ENCODE peak calls at places on chromosome 5, in eight cellular contexts. F is ELR, X is cardiac fibroblast, Q is NCI-H774, M is adipocyte, W is Kasumi-1, R is neural crest cell, I is GM19239. P is an unnamed sample.
A peak's percentile ranks its signal among the peaks of the same experiment; 100 is the strongest.

GRCh38 chr5:82259172-82259800 is 18.9 kb downstream of the RPS23 start:
- DNase-seq in F (peak; percentile 53), X (peak; percentile 55), Q (no peak), M (peak; percentile 66), W (peak; percentile 80), R (no peak), I (peak; percentile 4), P (peak; percentile 54)

GRCh38 chr5:80083115-80083890 is 48.2 kb downstream of the THBS4 start:
- DNase-seq in F (peak; percentile 92), X (peak; percentile 86), Q (peak; percentile 52), M (peak; percentile 95), W (peak; percentile 94), R (no peak), I (peak; percentile 44), P (peak; percentile 49)

GRCh38 chr5:74394543-74394923 is 246.0 kb downstream of the ENC1 start:
- DNase-seq in F (no peak), X (peak; percentile 23), Q (no peak), M (no peak), W (peak; percentile 53), R (no peak), I (no peak), P (no peak)

GRCh38 chr5:97019435-97020117 is 83.7 kb downstream of the LNPEP start:
- DNase-seq in F (no peak), X (peak; percentile 23), Q (no peak), M (peak; percentile 60), W (no peak), R (no peak), I (no peak), P (peak; percentile 15)

GRCh38 chr5:171420429-171421231 is 1.2 kb downstream of the FGF18 start:
- DNase-seq in F (peak; percentile 35), X (peak; percentile 84), Q (no peak), M (peak; percentile 89), W (no peak), R (no peak), I (no peak), P (peak; percentile 82)

GRCh38 chr5:132295505-132296411 is 1.6 kb downstream of the SLC22A4 start:
- DNase-seq in F (peak; percentile 40), X (no peak), Q (no peak), M (no peak), W (no peak), R (no peak), I (no peak), P (no peak)

GRCh38 chr5:100430268-100430900 is 104.8 kb upstream of the FAM174A start:
- DNase-seq in F (peak; percentile 57), X (peak; percentile 59), Q (no peak), M (peak; percentile 72), W (peak; percentile 66), R (peak; percentile 57), I (peak; percentile 4), P (no peak)

GRCh38 chr5:124704594-124705284 is 41.7 kb downstream of the ZNF608 start:
- DNase-seq in F (no peak), X (no peak), Q (no peak), M (no peak), W (no peak), R (no peak), I (peak; percentile 34), P (no peak)

GRCh38 chr5:36272136-36272665 is 29.5 kb downstream of the RANBP3L start:
- DNase-seq in F (no peak), X (peak; percentile 45), Q (no peak), M (peak; percentile 5), W (no peak), R (no peak), I (no peak), P (no peak)

GRCh38 chr5:9140711-9141110 is 405.2 kb downstream of the SEMA5A start:
- DNase-seq in F (no peak), X (no peak), Q (no peak), M (no peak), W (no peak), R (no peak), I (no peak), P (no peak)

GRCh38 chr5:125609011-125609410 is 814.2 kb upstream of the GRAMD2B start:
- DNase-seq in F (no peak), X (peak; percentile 29), Q (no peak), M (no peak), W (no peak), R (no peak), I (no peak), P (peak; percentile 22)